ENCODE peak calls at places on chromosomes 11 and 22, in five cellular contexts. One of them, this sample, is unnamed.

GRCh38 chr11:64583296-64584262 is 7.4 kb upstream of the SLC22A12 start:
- DNase-seq in AG20443: peak
- DNase-seq in EL: peak
- DNase-seq in activated CD4-positive, alpha-beta T cell treated with anti-CD3 and anti-CD28 coated beads, Interleukin-2, amount 50 U/mL, for 48 hours: no peak
- DNase-seq in tibial artery: peak
- DNase-seq in this sample: peak

GRCh38 chr11:84089072-84090057 is 803.2 kb upstream of the CCDC90B start:
- DNase-seq in AG20443: no peak
- DNase-seq in tibial artery: no peak
- DNase-seq in EL: no peak
- DNase-seq in activated CD4-positive, alpha-beta T cell treated with anti-CD3 and anti-CD28 coated beads, Interleukin-2, amount 50 U/mL, for 48 hours: no peak
- DNase-seq in this sample: no peak

GRCh38 chr11:2312232-2313042 is 10.6 kb downstream of the TSPAN32 start:
- DNase-seq in tibial artery: peak
- DNase-seq in AG20443: peak
- DNase-seq in EL: peak
- DNase-seq in activated CD4-positive, alpha-beta T cell treated with anti-CD3 and anti-CD28 coated beads, Interleukin-2, amount 50 U/mL, for 48 hours: no peak
- DNase-seq in this sample: peak

GRCh38 chr22:50473088-50473487 is 1.7 kb downstream of the SBF1 start:
- DNase-seq in activated CD4-positive, alpha-beta T cell treated with anti-CD3 and anti-CD28 coated beads, Interleukin-2, amount 50 U/mL, for 48 hours: peak
- DNase-seq in tibial artery: no peak
- DNase-seq in EL: no peak
- DNase-seq in AG20443: no peak
- DNase-seq in this sample: no peak

GRCh38 chr11:78833237-78833636 is 258.6 kb upstream of the NARS2 start:
- DNase-seq in EL: no peak
- DNase-seq in activated CD4-positive, alpha-beta T cell treated with anti-CD3 and anti-CD28 coated beads, Interleukin-2, amount 50 U/mL, for 48 hours: no peak
- DNase-seq in tibial artery: no peak
- DNase-seq in AG20443: no peak
- DNase-seq in this sample: no peak

GRCh38 chr22:28141614-28142013 is 222.6 kb upstream of the PITPNB start:
- DNase-seq in tibial artery: no peak
- DNase-seq in AG20443: peak
- DNase-seq in activated CD4-positive, alpha-beta T cell treated with anti-CD3 and anti-CD28 coated beads, Interleukin-2, amount 50 U/mL, for 48 hours: no peak
- DNase-seq in EL: peak
- DNase-seq in this sample: peak

GRCh38 chr11:125998267-125998666 is 52.4 kb downstream of the VSIG10L2 start:
- DNase-seq in activated CD4-positive, alpha-beta T cell treated with anti-CD3 and anti-CD28 coated beads, Interleukin-2, amount 50 U/mL, for 48 hours: no peak
- DNase-seq in tibial artery: no peak
- DNase-seq in AG20443: no peak
- DNase-seq in EL: no peak
- DNase-seq in this sample: no peak

GRCh38 chr11:128409476-128409875 is 177.9 kb downstream of the ETS1 start:
- DNase-seq in EL: peak
- DNase-seq in AG20443: no peak
- DNase-seq in tibial artery: no peak
- DNase-seq in activated CD4-positive, alpha-beta T cell treated with anti-CD3 and anti-CD28 coated beads, Interleukin-2, amount 50 U/mL, for 48 hours: no peak
- DNase-seq in this sample: no peak

GRCh38 chr22:17969732-17970131 is 54.6 kb downstream of the MICAL3 start:
- DNase-seq in tibial artery: no peak
- DNase-seq in AG20443: peak
- DNase-seq in EL: peak
- DNase-seq in activated CD4-positive, alpha-beta T cell treated with anti-CD3 and anti-CD28 coated beads, Interleukin-2, amount 50 U/mL, for 48 hours: no peak
- DNase-seq in this sample: peak

GRCh38 chr11:74949748-74950127 is 672 bp downstream of the SPCS2 start:
- DNase-seq in EL: peak
- DNase-seq in tibial artery: no peak
- DNase-seq in AG20443: peak
- DNase-seq in activated CD4-positive, alpha-beta T cell treated with anti-CD3 and anti-CD28 coated beads, Interleukin-2, amount 50 U/mL, for 48 hours: no peak
- DNase-seq in this sample: peak

GRCh38 chr11:116366980-116367640 is 405.7 kb downstream of the BUD13 start:
- DNase-seq in EL: no peak
- DNase-seq in AG20443: no peak
- DNase-seq in activated CD4-positive, alpha-beta T cell treated with anti-CD3 and anti-CD28 coated beads, Interleukin-2, amount 50 U/mL, for 48 hours: no peak
- DNase-seq in tibial artery: no peak
- DNase-seq in this sample: no peak